ENCODE peak calls at places on chromosomes 5 and 9, in eight cellular contexts. L is GM13977, W is HL-60, U is astrocyte of the spinal cord, K is psoas muscle, B is sigmoid colon, D is A549, C is SK-N-SH. Z is an unnamed sample.

GRCh38 chr9:134620751-134621557 is 20.6 kb upstream of the COL5A1 start:
- DNase-seq in L (no peak), W (no peak), U (no peak), K (no peak), B (peak), D (no peak), C (no peak), Z (no peak)

GRCh38 chr9:133107245-133107722 is 13.8 kb downstream of the RALGDS start:
- DNase-seq in L (no peak), W (no peak), U (no peak), K (peak), B (peak), D (no peak), C (no peak), Z (no peak)

GRCh38 chr5:76422175-76422574 is 19.1 kb downstream of the IQGAP2 start:
- DNase-seq in L (no peak), W (no peak), U (no peak), K (no peak), B (no peak), D (no peak), C (no peak), Z (no peak)

GRCh38 chr5:120938604-120939003 is 474.5 kb downstream of the PRR16 start:
- DNase-seq in L (no peak), W (no peak), U (no peak), K (no peak), B (no peak), D (no peak), C (no peak), Z (no peak)

GRCh38 chr5:95861221-95861857 is 38.8 kb upstream of the GLRX start:
- DNase-seq in L (no peak), W (peak), U (peak), K (peak), B (peak), D (peak), C (no peak), Z (no peak)

GRCh38 chr5:157463621-157464407 is 3.8 kb downstream of the NIPAL4 start:
- DNase-seq in L (no peak), W (no peak), U (peak), K (no peak), B (no peak), D (no peak), C (no peak), Z (no peak)

GRCh38 chr5:68727931-68728330 is 365.9 kb upstream of the SLC30A5 start:
- DNase-seq in L (no peak), W (no peak), U (no peak), K (no peak), B (no peak), D (no peak), C (no peak), Z (no peak)

GRCh38 chr9:73583590-73583989 is 431.9 kb downstream of the ANXA1 start:
- DNase-seq in L (no peak), W (no peak), U (peak), K (no peak), B (no peak), D (no peak), C (no peak), Z (no peak)

GRCh38 chr5:58871648-58872242 is 288.9 kb downstream of the RAB3C start:
- DNase-seq in L (peak), W (peak), U (peak), K (no peak), B (no peak), D (peak), C (peak), Z (no peak)

GRCh38 chr5:119022017-119022745 is 33.8 kb upstream of the DTWD2 start:
- DNase-seq in L (peak), W (peak), U (peak), K (no peak), B (no peak), D (peak), C (peak), Z (peak)

GRCh38 chr9:127448112-127448805 is 2.9 kb downstream of the RPL12 start:
- DNase-seq in L (no peak), W (peak), U (no peak), K (no peak), B (no peak), D (no peak), C (no peak), Z (no peak)

GRCh38 chr9:113746486-113746885 is 129.6 kb upstream of the ZNF618 start:
- DNase-seq in L (no peak), W (no peak), U (no peak), K (no peak), B (no peak), D (no peak), C (no peak), Z (no peak)

GRCh38 chr5:50415912-50416311 is 25.2 kb downstream of the EMB start:
- DNase-seq in L (no peak), W (no peak), U (no peak), K (no peak), B (no peak), D (no peak), C (no peak), Z (no peak)

GRCh38 chr5:35009657-35010056 is 38.1 kb downstream of the AGXT2 start:
- DNase-seq in L (no peak), W (no peak), U (no peak), K (no peak), B (no peak), D (no peak), C (no peak), Z (no peak)

GRCh38 chr9:88218721-88219120 is 80.4 kb upstream of the SPATA31C2 start:
- DNase-seq in L (no peak), W (no peak), U (no peak), K (no peak), B (no peak), D (no peak), C (no peak), Z (no peak)

GRCh38 chr5:98193921-98194760 is 579.3 kb upstream of the RGMB start:
- DNase-seq in L (no peak), W (no peak), U (no peak), K (no peak), B (no peak), D (no peak), C (no peak), Z (no peak)

GRCh38 chr5:159937580-159937979 is 21.3 kb downstream of the ADRA1B start:
- DNase-seq in L (no peak), W (no peak), U (no peak), K (no peak), B (no peak), D (no peak), C (no peak), Z (no peak)

GRCh38 chr5:13606051-13606450 is 338.4 kb downstream of the DNAH5 start:
- DNase-seq in L (no peak), W (no peak), U (peak), K (no peak), B (no peak), D (peak), C (no peak), Z (no peak)

GRCh38 chr5:160162910-160163309 is 43.7 kb upstream of the PWWP2A start:
- DNase-seq in L (no peak), W (no peak), U (no peak), K (no peak), B (no peak), D (no peak), C (no peak), Z (no peak)

GRCh38 chr9:120531683-120532300 is 48.2 kb downstream of the CDK5RAP2 start:
- DNase-seq in L (peak), W (peak), U (peak), K (no peak), B (no peak), D (peak), C (peak), Z (peak)

GRCh38 chr5:127012933-127013332 is 17.4 kb downstream of the MARCHF3 start:
- DNase-seq in L (no peak), W (no peak), U (peak), K (no peak), B (no peak), D (no peak), C (no peak), Z (no peak)

GRCh38 chr9:100492952-100493351 is 20.0 kb downstream of the TMEFF1 start:
- DNase-seq in L (no peak), W (no peak), U (peak), K (peak), B (no peak), D (no peak), C (no peak), Z (no peak)

GRCh38 chr5:93532370-93532769 is 48.6 kb downstream of the NR2F1-AS1 start:
- DNase-seq in L (no peak), W (no peak), U (peak), K (peak), B (peak), D (no peak), C (no peak), Z (no peak)

GRCh38 chr5:139104577-139105271 is 93.4 kb downstream of the SIL1 start:
- DNase-seq in L (no peak), W (no peak), U (peak), K (peak), B (peak), D (no peak), C (no peak), Z (no peak)

GRCh38 chr5:63043792-63044191 is 465.2 kb downstream of the LRRC70 start:
- DNase-seq in L (no peak), W (no peak), U (no peak), K (no peak), B (no peak), D (no peak), C (no peak), Z (no peak)

GRCh38 chr5:135235002-135235401 is 164.0 kb downstream of the MACROH2A1 start:
- DNase-seq in L (no peak), W (no peak), U (no peak), K (no peak), B (peak), D (no peak), C (no peak), Z (no peak)

GRCh38 chr9:103889989-103890388 is 204.1 kb upstream of the SMC2 start:
- DNase-seq in L (no peak), W (no peak), U (no peak), K (no peak), B (no peak), D (no peak), C (no peak), Z (no peak)

GRCh38 chr9:127083598-127083997 is 38.8 kb downstream of the ANGPTL2 start:
- DNase-seq in L (no peak), W (no peak), U (no peak), K (no peak), B (peak), D (no peak), C (no peak), Z (no peak)

GRCh38 chr5:134873494-134873893 is 677 bp upstream of the TXNDC15 start:
- DNase-seq in L (no peak), W (no peak), U (no peak), K (no peak), B (no peak), D (no peak), C (no peak), Z (peak)

GRCh38 chr5:64074533-64074932 is 91.1 kb upstream of the RNF180 start:
- DNase-seq in L (peak), W (peak), U (peak), K (no peak), B (no peak), D (peak), C (peak), Z (peak)

GRCh38 chr9:21455320-21455719 is 15.1 kb downstream of the IFNA1 start:
- DNase-seq in L (peak), W (peak), U (peak), K (no peak), B (no peak), D (peak), C (peak), Z (peak)
- TF ChIP-seq CTCF in L (peak), W (peak), U (peak), K (peak), B (peak), D (peak), C (peak), Z (peak)

GRCh38 chr9:71326360-71326759 is 204.9 kb upstream of the TRPM3 start:
- DNase-seq in L (no peak), W (no peak), U (no peak), K (no peak), B (no peak), D (no peak), C (no peak), Z (no peak)
- TF ChIP-seq CTCF in L (no peak), W (no peak), U (no peak), K (no peak), B (no peak), D (no peak), C (no peak), Z (no peak)

GRCh38 chr5:177508837-177509236 is 789 bp downstream of the DOK3 start:
- DNase-seq in L (peak), W (peak), U (no peak), K (no peak), B (no peak), D (no peak), C (no peak), Z (peak)

GRCh38 chr5:177505075-177505474 is 4.6 kb downstream of the DOK3 start:
- DNase-seq in L (no peak), W (no peak), U (no peak), K (no peak), B (no peak), D (no peak), C (no peak), Z (no peak)

GRCh38 chr5:177507596-177508216 is 1.9 kb downstream of the DOK3 start:
- DNase-seq in L (no peak), W (peak), U (no peak), K (no peak), B (no peak), D (no peak), C (no peak), Z (no peak)

GRCh38 chr5:177508217-177508611 is 1.4 kb downstream of the DOK3 start:
- DNase-seq in L (no peak), W (no peak), U (no peak), K (no peak), B (no peak), D (no peak), C (no peak), Z (no peak)

DNA sequence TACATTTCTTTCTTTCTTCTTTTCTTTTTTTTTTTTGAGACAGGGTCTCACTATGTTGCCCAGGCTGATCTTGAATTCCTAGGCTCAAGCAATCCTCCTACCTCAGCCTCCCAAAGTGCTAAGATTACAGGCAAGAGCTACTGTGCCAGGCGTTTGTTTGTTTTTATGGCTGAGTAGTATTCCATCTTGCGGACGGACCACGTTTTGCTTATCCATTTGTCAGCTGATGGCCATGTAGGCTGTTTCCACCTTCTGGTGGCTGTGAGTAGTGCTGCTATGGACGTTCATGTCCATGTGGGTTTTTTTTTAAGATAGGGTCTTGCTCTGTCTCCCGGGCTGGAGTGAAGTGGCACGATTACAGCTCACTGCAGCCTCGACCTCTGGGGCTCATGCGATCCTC is 2.5 kb downstream of the DOK3 start:
- DNase-seq in L (no peak), W (peak), U (no peak), K (no peak), B (no peak), D (no peak), C (no peak), Z (no peak)
- TF ChIP-seq CTCF in L (peak), W (no peak), U (peak), K (peak), B (no peak), D (peak), C (peak), Z (no peak)

DNA sequence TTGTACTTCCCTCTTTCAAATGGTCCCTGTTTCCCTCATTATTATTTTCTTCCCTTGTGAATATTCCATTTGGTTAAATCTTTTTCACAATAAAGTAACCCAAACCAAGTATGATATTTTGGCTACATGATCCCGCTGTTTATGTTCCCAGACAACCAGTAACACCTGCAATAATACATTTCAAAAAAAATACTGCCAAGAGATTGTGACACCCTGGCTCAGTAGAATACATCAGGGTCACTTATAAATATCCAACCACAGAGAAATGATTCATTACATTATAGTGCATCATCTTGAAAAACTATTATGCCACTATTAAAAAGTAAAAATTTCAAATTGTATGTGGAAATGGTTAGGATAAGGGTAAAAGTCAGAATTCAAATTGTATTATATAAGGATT is 7.2 kb upstream of the OXCT1 start:
- DNase-seq in L (no peak), W (no peak), U (no peak), K (no peak), B (no peak), D (no peak), C (no peak), Z (no peak)
- TF ChIP-seq CTCF in L (no peak), W (no peak), U (no peak), K (no peak), B (no peak), D (no peak), C (no peak), Z (no peak)

GRCh38 chr9:107390319-107390718 is 99.2 kb downstream of the KLF4 start:
- DNase-seq in L (no peak), W (no peak), U (no peak), K (no peak), B (no peak), D (no peak), C (no peak), Z (no peak)
- TF ChIP-seq CTCF in L (no peak), W (no peak), U (no peak), K (no peak), B (no peak), D (no peak), C (no peak), Z (no peak)

DNA sequence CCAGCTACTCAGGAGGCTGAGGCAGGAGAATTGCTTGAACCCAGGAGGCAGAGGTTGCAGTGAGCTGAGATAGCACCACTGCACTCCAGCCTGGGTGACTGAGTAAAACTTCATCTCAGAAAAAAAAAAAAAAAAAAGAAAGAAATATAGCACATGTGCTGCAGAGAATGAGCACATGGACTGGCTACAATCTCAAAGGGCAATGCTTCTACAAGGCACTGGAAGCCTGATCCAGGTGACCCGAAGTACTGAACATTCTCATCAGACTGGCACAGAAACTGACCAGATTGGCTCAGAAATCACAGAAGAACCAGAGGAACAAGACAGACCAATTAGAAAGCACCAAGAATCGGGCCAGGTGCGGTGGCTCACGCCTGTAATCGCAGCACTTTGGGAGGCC is 4.8 kb downstream of the DYNC2I2 start:
- DNase-seq in L (no peak), W (no peak), U (no peak), K (no peak), B (no peak), D (no peak), C (no peak), Z (no peak)
- TF ChIP-seq CTCF in L (no peak), W (no peak), U (no peak), K (no peak), B (no peak), D (no peak), C (no peak), Z (no peak)

DNA sequence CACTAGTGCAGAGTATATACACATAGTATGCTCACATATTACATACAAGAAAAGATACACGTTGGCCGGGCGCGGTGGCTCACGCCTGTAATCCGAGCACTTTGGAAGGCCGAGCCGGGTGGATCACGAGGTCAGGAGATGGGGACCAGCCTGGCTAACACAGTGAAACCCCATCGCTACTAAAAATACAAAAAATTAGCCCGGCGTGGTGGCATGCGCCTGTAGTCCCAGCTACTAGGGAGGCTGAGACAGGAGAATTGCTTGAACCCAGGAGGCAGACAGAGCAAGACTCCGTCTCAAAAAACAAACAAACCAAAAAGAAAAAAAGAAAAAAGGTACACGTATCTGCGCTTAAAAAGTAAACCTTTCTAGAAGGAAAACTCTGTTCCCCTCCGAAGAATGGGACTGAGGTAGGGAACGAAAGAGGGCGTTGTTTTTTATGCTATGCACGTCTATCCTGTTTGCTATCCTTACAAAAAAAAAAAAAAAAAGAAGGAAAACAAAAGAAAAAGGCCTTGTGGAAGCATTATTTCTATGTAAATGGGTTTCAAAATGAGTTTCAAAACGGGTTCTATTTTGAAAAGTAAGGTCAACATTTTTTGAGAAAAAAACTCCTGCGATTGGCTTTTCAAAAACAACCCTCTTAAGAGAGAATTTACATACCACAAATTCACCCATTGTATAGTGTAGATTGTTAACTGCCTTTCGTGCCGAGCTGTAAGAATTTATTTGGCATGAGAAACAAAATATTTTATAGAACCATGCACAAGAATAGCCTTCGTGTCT is 1.2 kb downstream of the AK3 start:
- DNase-seq in L (peak), W (no peak), U (no peak), K (no peak), B (no peak), D (no peak), C (peak), Z (peak)
- TF ChIP-seq CTCF in L (no peak), W (no peak), U (peak), K (no peak), B (no peak), D (no peak), C (peak), Z (no peak)

DNA sequence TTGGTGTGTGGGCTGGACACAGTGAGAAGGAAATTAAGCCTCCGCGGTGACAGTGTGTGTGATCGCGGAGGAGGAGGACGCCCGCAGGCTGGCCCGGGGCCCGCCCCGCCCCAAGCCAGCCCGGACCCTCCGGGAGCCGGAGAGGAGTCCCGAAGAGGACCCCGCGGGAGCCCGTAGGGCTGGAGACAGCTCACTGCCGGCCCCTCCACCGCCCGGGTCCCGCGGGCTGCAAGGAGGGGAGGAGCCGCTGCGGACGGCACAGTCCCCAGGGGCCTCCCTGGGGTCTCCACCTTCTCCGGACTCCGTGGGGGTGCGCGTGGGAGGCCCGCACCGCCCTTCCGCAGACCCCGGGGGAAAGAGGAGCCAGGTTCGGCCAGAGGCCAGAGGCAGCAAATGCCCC is 146.4 kb upstream of the ERCC6L2 start:
- DNase-seq in L (no peak), W (no peak), U (no peak), K (no peak), B (no peak), D (no peak), C (no peak), Z (no peak)
- TF ChIP-seq CTCF in L (no peak), W (no peak), U (no peak), K (no peak), B (no peak), D (no peak), C (no peak), Z (no peak)

DNA sequence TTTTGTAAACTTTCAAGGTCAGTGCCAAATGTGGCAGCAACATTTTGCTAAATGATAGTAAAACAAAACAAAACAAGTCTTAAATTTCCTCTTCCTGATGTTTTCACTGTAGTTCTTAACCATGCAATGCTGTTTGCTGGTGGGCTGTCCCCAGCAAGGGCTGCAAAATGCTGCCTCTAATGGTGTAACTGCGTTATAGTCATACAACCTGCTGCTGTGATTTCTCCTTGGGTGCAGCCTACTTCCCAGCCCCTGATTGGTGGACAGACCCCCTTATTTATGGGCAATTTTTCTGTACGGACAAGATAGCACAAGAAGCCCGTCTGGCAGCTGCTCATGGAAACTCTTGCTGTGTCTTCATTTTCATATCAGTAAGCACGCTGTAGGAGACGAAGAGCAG is 26.6 kb upstream of the PIP5K1B start:
- DNase-seq in L (no peak), W (no peak), U (no peak), K (no peak), B (no peak), D (no peak), C (peak), Z (no peak)
- TF ChIP-seq CTCF in L (peak), W (peak), U (peak), K (peak), B (no peak), D (no peak), C (peak), Z (no peak)

Z was measured in GM13976.